ENCODE peak calls at places on chromosomes 12 and 14, in nine cellular contexts. B is AG04450; U is transverse colon; X is activated T-cell treated with anti-CD3 and anti-CD28 coated beads, Interleukin-2, amount 50 U/mL, for 4 hours; D is stimulated activated CD8-positive, alpha-beta memory T cell treated with anti-CD3 and anti-CD28 coated beads, Interleukin-15, amount 100 ng/mL, for 24 hours; R is astrocyte of the spinal cord; Y is ACHN; N is GM06990; I is epithelial cell of esophagus. A is an unnamed sample.

GRCh38 chr14:77760381-77761204 is at the start of gene SNW1:
- DNase-seq in B (peak), U (peak), X (peak), D (peak), R (peak), Y (peak), N (peak), I (peak), A (peak)

GRCh38 chr12:3122841-3123678 is 45.9 kb downstream of the TSPAN9 start:
- DNase-seq in B (no peak), U (no peak), X (no peak), D (no peak), R (peak), Y (peak), N (no peak), I (peak), A (no peak)

GRCh38 chr12:75632452-75632851 is 121.0 kb upstream of the KRR1 start:
- DNase-seq in B (no peak), U (no peak), X (no peak), D (no peak), R (peak), Y (no peak), N (no peak), I (no peak), A (no peak)

GRCh38 chr12:15966426-15966825 is 55.3 kb downstream of the DERA start:
- DNase-seq in B (no peak), U (no peak), X (no peak), D (no peak), R (peak), Y (no peak), N (no peak), I (peak), A (no peak)

GRCh38 chr14:72495668-72496067 is 398.2 kb downstream of the DPF3 start:
- DNase-seq in B (no peak), U (no peak), X (no peak), D (no peak), R (peak), Y (no peak), N (no peak), I (no peak), A (no peak)

GRCh38 chr14:22811752-22812151 is 3.5 kb downstream of the SLC7A7 start:
- DNase-seq in B (no peak), U (no peak), X (no peak), D (no peak), R (no peak), Y (no peak), N (no peak), I (no peak), A (peak)

GRCh38 chr14:99596772-99597171 is 7.2 kb downstream of the CCDC85C start:
- DNase-seq in B (no peak), U (peak), X (no peak), D (no peak), R (no peak), Y (no peak), N (no peak), I (no peak), A (no peak)

GRCh38 chr14:97380539-97380941 is 583.4 kb downstream of the VRK1 start:
- DNase-seq in B (no peak), U (no peak), X (peak), D (no peak), R (no peak), Y (no peak), N (no peak), I (peak), A (no peak)

GRCh38 chr14:89466939-89467338 is 49.9 kb upstream of the FOXN3 start:
- DNase-seq in B (no peak), U (no peak), X (no peak), D (no peak), R (no peak), Y (no peak), N (no peak), I (peak), A (no peak)